ENCODE peak calls at places on chromosomes 4 and X, in six cellular contexts. One of them, this sample, is unnamed.

GRCh38 chrX:132810488-132810887 is 147.9 kb downstream of the HS6ST2 start:
- DNase-seq in testis: no peak
- DNase-seq in right atrium auricular region: no peak
- DNase-seq in mammary epithelial cell: no peak
- DNase-seq in trophoblast cell: no peak
- DNase-seq in GM23248: no peak
- DNase-seq in this sample: no peak

GRCh38 chr4:140343303-140343702 is 30.1 kb upstream of the SCOC start:
- DNase-seq in mammary epithelial cell: peak; percentile 25
- DNase-seq in GM23248: no peak
- DNase-seq in right atrium auricular region: no peak
- DNase-seq in trophoblast cell: no peak
- DNase-seq in testis: no peak
- DNase-seq in this sample: no peak

GRCh38 chr4:144845411-144845810 is 199.5 kb downstream of the HHIP start:
- DNase-seq in testis: no peak
- DNase-seq in trophoblast cell: no peak
- DNase-seq in right atrium auricular region: no peak
- DNase-seq in GM23248: no peak
- DNase-seq in mammary epithelial cell: no peak
- DNase-seq in this sample: no peak

GRCh38 chrX:111133389-111133788 is 37.4 kb downstream of the PAK3 start:
- DNase-seq in testis: no peak
- DNase-seq in trophoblast cell: no peak
- DNase-seq in mammary epithelial cell: peak; percentile 48
- DNase-seq in GM23248: no peak
- DNase-seq in right atrium auricular region: no peak
- DNase-seq in this sample: no peak

GRCh38 chr4:40601641-40602040 is 28.0 kb downstream of the RBM47 start:
- DNase-seq in mammary epithelial cell: no peak
- DNase-seq in right atrium auricular region: no peak
- DNase-seq in trophoblast cell: no peak
- DNase-seq in testis: no peak
- DNase-seq in GM23248: no peak
- DNase-seq in this sample: peak; percentile 23

GRCh38 chrX:17500145-17500579 is 125.2 kb downstream of the NHS start:
- DNase-seq in right atrium auricular region: no peak
- DNase-seq in mammary epithelial cell: peak; percentile 15
- DNase-seq in GM23248: peak; percentile 68
- DNase-seq in trophoblast cell: no peak
- DNase-seq in testis: peak; percentile 56
- DNase-seq in this sample: no peak

GRCh38 chr4:188887905-188888304 is 748.7 kb downstream of the TRIML1 start:
- DNase-seq in mammary epithelial cell: no peak
- DNase-seq in right atrium auricular region: no peak
- DNase-seq in trophoblast cell: no peak
- DNase-seq in GM23248: no peak
- DNase-seq in testis: no peak
- DNase-seq in this sample: no peak

GRCh38 chr4:163920426-163920825 is 425.9 kb downstream of the TMA16 start:
- DNase-seq in trophoblast cell: no peak
- DNase-seq in testis: no peak
- DNase-seq in right atrium auricular region: no peak
- DNase-seq in mammary epithelial cell: no peak
- DNase-seq in GM23248: no peak
- DNase-seq in this sample: no peak

GRCh38 chr4:20313237-20314030 is 61.7 kb downstream of the SLIT2 start:
- DNase-seq in right atrium auricular region: no peak
- DNase-seq in testis: peak; percentile 33
- DNase-seq in mammary epithelial cell: no peak
- DNase-seq in GM23248: no peak
- DNase-seq in trophoblast cell: no peak
- DNase-seq in this sample: peak; percentile 74

GRCh38 chr4:67721317-67721769 is 20.4 kb upstream of the UBA6 start:
- DNase-seq in GM23248: no peak
- DNase-seq in right atrium auricular region: no peak
- DNase-seq in trophoblast cell: no peak
- DNase-seq in testis: no peak
- DNase-seq in mammary epithelial cell: no peak
- DNase-seq in this sample: no peak

DNA sequence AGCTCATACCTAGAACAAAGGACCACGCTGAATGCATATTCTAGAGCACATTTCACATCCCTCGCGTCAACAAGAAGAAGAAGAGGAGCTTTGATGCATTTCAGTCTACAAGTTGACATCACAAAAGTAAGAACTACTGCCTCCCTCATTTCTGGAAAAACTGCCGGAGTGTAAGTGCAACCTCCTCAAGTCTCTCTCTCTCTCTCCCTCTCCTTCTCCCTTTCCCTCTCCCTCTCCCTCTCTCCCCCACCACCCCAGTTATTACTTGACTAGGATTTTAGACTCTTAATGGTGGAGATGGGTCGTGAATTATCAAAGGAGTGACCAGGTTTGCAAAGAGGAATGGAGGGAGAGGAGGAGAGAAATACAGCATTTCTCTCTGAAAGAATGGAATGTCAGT is 1.4 kb upstream of the IRS4 start:
- DNase-seq in right atrium auricular region: no peak
- DNase-seq in GM23248: no peak
- DNase-seq in testis: no peak
- DNase-seq in trophoblast cell: no peak
- DNase-seq in mammary epithelial cell: no peak
- DNase-seq in this sample: no peak
- H3K4me3 ChIP-seq in right atrium auricular region: no peak overlapping the region
- H3K4me3 ChIP-seq in GM23248: no peak overlapping the region
- H3K4me3 ChIP-seq in testis: no peak overlapping the region
- H3K4me3 ChIP-seq in trophoblast cell: no peak overlapping the region
- H3K4me3 ChIP-seq in mammary epithelial cell: no peak overlapping the region
- H3K4me3 ChIP-seq in this sample: peak overlapping the region; percentile 64

DNA sequence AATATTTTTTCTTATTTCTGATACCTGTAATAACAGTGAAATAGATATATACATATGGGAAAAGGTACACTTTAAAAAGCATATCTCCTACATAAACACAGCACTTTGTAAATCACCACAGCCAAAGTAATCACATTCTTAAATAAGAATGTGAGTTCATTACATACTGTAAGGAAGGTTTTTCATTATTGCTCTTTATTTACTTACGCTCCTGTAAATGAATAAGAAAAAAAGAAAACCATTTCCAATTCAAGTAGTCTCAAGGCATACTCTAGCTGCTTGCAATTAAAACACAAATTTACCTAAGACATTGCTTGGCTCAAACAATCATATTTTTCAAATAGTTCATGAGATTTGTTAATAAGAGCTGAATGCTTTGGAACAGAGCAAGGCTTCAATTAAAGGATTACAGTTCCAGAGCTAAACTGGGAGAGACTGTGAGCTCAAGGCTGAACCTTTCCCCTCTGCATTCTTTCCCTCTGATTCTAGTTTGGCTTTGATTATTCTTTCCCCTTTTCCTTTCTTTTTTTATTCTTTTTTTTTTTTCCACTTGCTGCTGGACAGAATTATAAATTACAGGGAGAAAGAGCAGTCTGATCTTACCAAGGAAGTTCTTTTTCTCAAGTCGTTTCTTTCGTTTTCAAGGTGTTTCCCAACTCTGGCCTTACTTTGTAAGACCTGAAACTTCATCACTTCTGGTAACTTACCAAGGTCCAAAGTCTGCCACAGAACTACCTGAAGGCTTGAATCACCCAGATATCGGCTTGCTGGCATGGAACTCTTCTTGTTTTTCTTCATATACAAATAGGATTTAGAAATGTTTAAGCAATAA is 278.3 kb downstream of the INPP4B start:
- DNase-seq in mammary epithelial cell: peak; percentile 51
- DNase-seq in trophoblast cell: no peak
- DNase-seq in GM23248: peak; percentile 54
- DNase-seq in right atrium auricular region: no peak
- DNase-seq in testis: no peak
- DNase-seq in this sample: peak; percentile 41
- H3K27ac ChIP-seq in mammary epithelial cell: peak overlapping the region; percentile 55
- H3K27ac ChIP-seq in trophoblast cell: no peak overlapping the region
- H3K27ac ChIP-seq in GM23248: peak overlapping the region; percentile 65
- H3K27ac ChIP-seq in right atrium auricular region: no peak overlapping the region
- H3K27ac ChIP-seq in testis: no peak overlapping the region
- H3K27ac ChIP-seq in this sample: no peak overlapping the region

GRCh38 chrX:40012039-40012799 is 85.5 kb downstream of the BCOR start:
- DNase-seq in mammary epithelial cell: no peak
- DNase-seq in trophoblast cell: no peak
- DNase-seq in GM23248: peak; percentile 67
- DNase-seq in right atrium auricular region: no peak
- DNase-seq in testis: no peak
- DNase-seq in this sample: peak; percentile 57
- H3K4me3 ChIP-seq in mammary epithelial cell: no peak overlapping the region
- H3K4me3 ChIP-seq in trophoblast cell: peak overlapping the region; percentile 57
- H3K4me3 ChIP-seq in GM23248: peak overlapping the region; percentile 80
- H3K4me3 ChIP-seq in right atrium auricular region: peak overlapping the region; percentile 58
- H3K4me3 ChIP-seq in testis: peak overlapping the region; percentile 53
- H3K4me3 ChIP-seq in this sample: peak overlapping the region; percentile 57

DNA sequence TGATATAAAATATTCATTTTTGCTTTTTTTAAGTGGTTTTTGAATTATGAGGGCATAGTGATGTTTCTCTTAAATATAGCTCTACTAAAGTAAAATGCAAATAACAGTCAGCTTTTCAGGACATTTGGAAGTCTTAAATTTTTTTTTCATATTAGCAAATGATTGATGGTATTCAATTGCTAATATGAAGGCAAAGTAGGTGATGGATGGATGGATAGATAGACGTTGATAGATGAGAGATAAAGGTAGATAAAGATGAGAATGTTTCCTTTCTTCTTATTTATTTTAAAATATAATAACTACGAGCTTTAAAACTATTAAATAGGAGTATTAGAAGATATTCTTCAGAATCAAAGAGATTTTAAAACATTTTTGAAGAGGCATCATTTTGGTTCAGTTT is 83.7 kb downstream of the FBXO8 start:
- DNase-seq in mammary epithelial cell: no peak
- DNase-seq in testis: no peak
- DNase-seq in right atrium auricular region: no peak
- DNase-seq in GM23248: no peak
- DNase-seq in trophoblast cell: no peak
- DNase-seq in this sample: no peak
- H3K27ac ChIP-seq in mammary epithelial cell: no peak overlapping the region
- H3K27ac ChIP-seq in testis: no peak overlapping the region
- H3K27ac ChIP-seq in right atrium auricular region: no peak overlapping the region
- H3K27ac ChIP-seq in GM23248: no peak overlapping the region
- H3K27ac ChIP-seq in trophoblast cell: no peak overlapping the region
- H3K27ac ChIP-seq in this sample: no peak overlapping the region

GRCh38 chr4:185810746-185811508 is 1.1 kb downstream of the SORBS2 start:
- DNase-seq in mammary epithelial cell: peak; percentile 72
- DNase-seq in right atrium auricular region: no peak
- DNase-seq in GM23248: no peak
- DNase-seq in testis: no peak
- DNase-seq in trophoblast cell: no peak
- DNase-seq in this sample: peak; percentile 76

GRCh38 chr4:185817403-185817818 is 5.4 kb upstream of the SORBS2 start:
- DNase-seq in right atrium auricular region: no peak
- DNase-seq in GM23248: no peak
- DNase-seq in testis: no peak
- DNase-seq in trophoblast cell: no peak
- DNase-seq in mammary epithelial cell: no peak
- DNase-seq in this sample: no peak

GRCh38 chr4:185809517-185810071 is 2.4 kb downstream of the SORBS2 start:
- DNase-seq in right atrium auricular region: no peak
- DNase-seq in GM23248: no peak
- DNase-seq in trophoblast cell: no peak
- DNase-seq in mammary epithelial cell: no peak
- DNase-seq in testis: no peak
- DNase-seq in this sample: no peak

GRCh38 chr4:185813133-185813532 is 1.1 kb upstream of the SORBS2 start:
- DNase-seq in trophoblast cell: no peak
- DNase-seq in testis: no peak
- DNase-seq in mammary epithelial cell: no peak
- DNase-seq in right atrium auricular region: no peak
- DNase-seq in GM23248: no peak
- DNase-seq in this sample: no peak

GRCh38 chr4:185811509-185812364 is at the start of gene SORBS2:
- DNase-seq in GM23248: peak; percentile 6
- DNase-seq in mammary epithelial cell: peak; percentile 70
- DNase-seq in right atrium auricular region: no peak
- DNase-seq in trophoblast cell: no peak
- DNase-seq in testis: peak; percentile 80
- DNase-seq in this sample: peak; percentile 69
- H3K4me3 ChIP-seq in GM23248: no peak within 1 kb of the TSS
- H3K4me3 ChIP-seq in mammary epithelial cell: peak within 1 kb of the TSS; percentile 36
- H3K4me3 ChIP-seq in right atrium auricular region: peak within 1 kb of the TSS; percentile 57
- H3K4me3 ChIP-seq in trophoblast cell: no peak within 1 kb of the TSS
- H3K4me3 ChIP-seq in testis: peak within 1 kb of the TSS; percentile 50
- H3K4me3 ChIP-seq in this sample: peak within 1 kb of the TSS; percentile 16